ENCODE peak calls at places on chromosomes 5 and 9, in four cellular contexts. L, Y, Q and X are unnamed samples.

GRCh38 chr5:15577831-15578230 is 77.9 kb downstream of the FBXL7 start:
- DNase-seq in Y (no peak), L (no peak), Q (no peak), X (no peak)

GRCh38 chr5:67414712-67415111 is 218.1 kb upstream of the CD180 start:
- DNase-seq in Q (peak), Y (peak), L (peak), X (peak)

GRCh38 chr5:74934949-74935751 is 69.0 kb upstream of the FAM169A start:
- DNase-seq in Y (no peak), L (peak), Q (no peak), X (peak)

GRCh38 chr5:137629646-137630045 is 106.2 kb downstream of the KLHL3 start:
- DNase-seq in Y (peak), L (peak), Q (no peak), X (peak)

GRCh38 chr9:122302541-122302940 is 37.9 kb downstream of the MRRF start:
- DNase-seq in L (peak), Q (no peak), Y (no peak), X (no peak)

GRCh38 chr9:115063058-115063850 is 54.7 kb downstream of the TNC start:
- DNase-seq in Y (no peak), L (peak), Q (peak), X (peak)

GRCh38 chr9:131697097-131697496 is 42.8 kb downstream of the RAPGEF1 start:
- DNase-seq in L (peak), Q (no peak), Y (peak), X (peak)

GRCh38 chr9:21549251-21549765 is 67.2 kb upstream of the IFNE start:
- DNase-seq in Y (no peak), L (peak), Q (no peak), X (no peak)

GRCh38 chr5:83363876-83364275 is 107.7 kb upstream of the VCAN start:
- DNase-seq in Y (no peak), Q (no peak), L (no peak), X (no peak)

GRCh38 chr9:113474372-113474771 is 10.8 kb downstream of the RGS3 start:
- DNase-seq in Q (no peak), Y (no peak), L (no peak), X (no peak)

GRCh38 chr5:66821626-66822429 is 225.6 kb downstream of the MAST4 start:
- DNase-seq in L (no peak), Y (no peak), Q (no peak), X (no peak)

GRCh38 chr9:70260606-70261005 is 1.8 kb downstream of the SMC5 start:
- DNase-seq in Y (no peak), Q (no peak), L (no peak), X (no peak)

GRCh38 chr9:95067888-95068287 is 249.6 kb downstream of the FANCC start:
- DNase-seq in L (no peak), Q (no peak), Y (no peak), X (no peak)

GRCh38 chr9:114430443-114430842 is 42.7 kb upstream of the AKNA start:
- DNase-seq in Q (no peak), L (no peak), Y (peak), X (peak)

GRCh38 chr5:368162-369084 is 46.9 kb downstream of the AHRR start:
- DNase-seq in Q (no peak), L (peak), Y (peak), X (no peak)

GRCh38 chr5:133113331-133114061 is 61.7 kb downstream of the HSPA4 start:
- DNase-seq in L (peak), Y (no peak), Q (no peak), X (no peak)

GRCh38 chr5:43034591-43034968 is 5.5 kb downstream of the ANXA2R start:
- DNase-seq in Y (peak), L (peak), Q (no peak), X (peak)

GRCh38 chr5:29114331-29114768 is 2076.0 kb upstream of the CDH9 start:
- DNase-seq in Y (no peak), L (no peak), Q (no peak), X (peak)

GRCh38 chr9:130433168-130433946 is 11.4 kb upstream of the ASS1 start:
- DNase-seq in L (peak), Q (no peak), Y (peak), X (peak)

GRCh38 chr5:50889790-50890189 is 223.4 kb downstream of the PARP8 start:
- DNase-seq in Q (no peak), Y (no peak), L (no peak), X (no peak)

GRCh38 chr5:118548761-118549160 is 439.6 kb downstream of the DTWD2 start:
- DNase-seq in Q (no peak), Y (no peak), L (peak), X (no peak)

GRCh38 chr5:123422433-123423277 is 548 bp downstream of the CEP120 start:
- DNase-seq in Q (no peak), L (peak), Y (no peak), X (peak)

GRCh38 chr5:181283347-181283746 is 22.4 kb upstream of the TRIM52 start:
- DNase-seq in L (no peak), Y (no peak), Q (no peak), X (no peak)

GRCh38 chr5:63822633-63823032 is 139.6 kb downstream of the HTR1A start:
- DNase-seq in Q (no peak), L (no peak), Y (no peak), X (no peak)
- H4K5ac ChIP-seq in Q (no peak), L (no peak), Y (no peak), X (no peak)

DNA sequence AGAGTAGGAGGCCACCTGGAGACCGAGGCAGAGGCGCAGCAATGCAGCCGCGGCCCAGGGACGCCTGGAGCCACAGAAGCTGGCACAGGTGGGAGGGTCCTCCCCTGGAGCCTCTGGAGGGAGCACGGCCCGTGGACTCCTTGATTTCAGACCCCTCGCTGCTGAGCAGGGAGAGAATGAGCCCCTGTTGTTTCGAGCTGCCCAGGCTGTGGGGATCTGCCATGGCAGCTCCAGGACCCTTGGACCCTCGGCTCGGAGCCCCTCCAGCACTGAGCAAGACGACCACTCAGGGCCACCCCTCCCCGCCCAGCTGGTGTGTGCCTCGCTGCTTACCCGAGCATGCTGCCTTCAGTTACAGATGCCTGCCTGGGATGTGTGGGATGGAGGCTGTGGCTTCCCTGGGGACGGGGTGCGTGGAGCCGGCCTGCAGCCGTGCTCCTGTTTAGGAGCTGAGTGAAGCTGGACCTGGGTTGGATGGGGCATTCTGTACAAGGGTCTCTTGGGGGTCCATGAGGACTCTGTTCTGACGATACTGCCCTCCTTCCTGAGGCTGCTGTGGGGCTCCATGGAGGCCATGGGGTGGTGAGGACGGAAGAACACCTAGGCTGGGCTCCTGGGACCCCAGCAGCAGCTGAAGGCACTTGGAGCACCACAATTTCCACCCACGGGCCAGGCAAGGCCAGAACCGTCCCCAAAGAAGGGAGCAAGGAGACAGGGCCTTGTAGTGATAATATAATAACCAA is 115.1 kb upstream of the LPCAT1 start:
- DNase-seq in Q (no peak), L (no peak), Y (no peak), X (no peak)
- H3K4me2 ChIP-seq in Q (no peak), L (no peak), Y (no peak), X (no peak)

GRCh38 chr9:19995619-19996018 is 206.8 kb upstream of the SLC24A2 start:
- DNase-seq in Y (no peak), L (no peak), Q (no peak), X (no peak)
- H3K4ac ChIP-seq in Y (no peak), L (no peak), Q (no peak), X (no peak)

DNA sequence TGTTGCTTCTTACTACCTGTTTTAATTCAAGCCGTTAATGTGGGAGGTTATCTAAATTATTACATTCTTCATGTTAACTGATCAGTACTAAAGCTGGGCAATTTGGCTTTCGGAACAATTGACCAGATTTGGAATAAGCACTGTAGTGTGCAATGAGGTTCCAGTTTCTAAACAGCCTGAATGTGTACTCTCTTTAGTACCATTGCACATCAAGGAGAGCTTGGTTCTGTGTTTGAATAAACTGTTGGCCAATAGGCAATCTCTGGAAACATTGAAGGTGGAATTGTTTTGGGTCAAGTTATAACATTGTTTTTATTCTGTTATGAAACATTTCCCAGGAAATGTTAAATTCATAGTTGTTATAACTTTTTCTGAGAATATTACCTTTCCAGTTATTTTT is 105.2 kb downstream of the PBX3 start:
- DNase-seq in L (no peak), Q (no peak), Y (no peak), X (no peak)
- H4K5ac ChIP-seq in L (no peak), Q (no peak), Y (no peak), X (no peak)

DNA sequence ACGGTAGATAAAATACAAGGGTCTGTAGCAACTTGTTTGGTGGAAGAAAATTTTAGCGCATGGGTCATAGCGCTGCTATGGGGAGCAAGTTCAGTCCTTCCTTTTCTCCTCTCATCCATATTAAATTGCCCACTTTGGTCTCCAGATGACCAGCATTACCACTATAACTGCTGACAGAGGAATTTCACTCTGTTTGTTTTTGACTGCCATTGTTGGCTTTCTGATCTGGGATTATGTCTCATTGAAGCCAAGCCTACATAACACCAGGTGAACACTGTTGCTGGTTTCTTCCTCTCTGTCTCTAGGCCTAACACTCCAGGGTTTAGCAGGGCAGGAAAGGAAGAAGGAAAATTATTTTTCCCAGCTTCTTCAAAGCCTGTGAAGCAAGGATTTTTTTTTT is 6.6 kb upstream of the SUB1 start:
- DNase-seq in Q (no peak), L (no peak), Y (no peak), X (no peak)
- H3K4me2 ChIP-seq in Q (no peak), L (no peak), Y (no peak), X (no peak)

GRCh38 chr5:179287071-179287470 is 58.2 kb downstream of the ADAMTS2 start:
- DNase-seq in Y (no peak), Q (no peak), L (no peak), X (no peak)

GRCh38 chr5:179288809-179289185 is 56.5 kb downstream of the ADAMTS2 start:
- DNase-seq in L (no peak), Q (no peak), Y (no peak), X (no peak)

GRCh38 chr5:179289756-179290385 is 55.4 kb downstream of the ADAMTS2 start:
- DNase-seq in Y (no peak), Q (no peak), L (no peak), X (no peak)

GRCh38 chr5:179287631-179288030 is 57.6 kb downstream of the ADAMTS2 start:
- DNase-seq in Y (no peak), Q (no peak), L (no peak), X (no peak)

DNA sequence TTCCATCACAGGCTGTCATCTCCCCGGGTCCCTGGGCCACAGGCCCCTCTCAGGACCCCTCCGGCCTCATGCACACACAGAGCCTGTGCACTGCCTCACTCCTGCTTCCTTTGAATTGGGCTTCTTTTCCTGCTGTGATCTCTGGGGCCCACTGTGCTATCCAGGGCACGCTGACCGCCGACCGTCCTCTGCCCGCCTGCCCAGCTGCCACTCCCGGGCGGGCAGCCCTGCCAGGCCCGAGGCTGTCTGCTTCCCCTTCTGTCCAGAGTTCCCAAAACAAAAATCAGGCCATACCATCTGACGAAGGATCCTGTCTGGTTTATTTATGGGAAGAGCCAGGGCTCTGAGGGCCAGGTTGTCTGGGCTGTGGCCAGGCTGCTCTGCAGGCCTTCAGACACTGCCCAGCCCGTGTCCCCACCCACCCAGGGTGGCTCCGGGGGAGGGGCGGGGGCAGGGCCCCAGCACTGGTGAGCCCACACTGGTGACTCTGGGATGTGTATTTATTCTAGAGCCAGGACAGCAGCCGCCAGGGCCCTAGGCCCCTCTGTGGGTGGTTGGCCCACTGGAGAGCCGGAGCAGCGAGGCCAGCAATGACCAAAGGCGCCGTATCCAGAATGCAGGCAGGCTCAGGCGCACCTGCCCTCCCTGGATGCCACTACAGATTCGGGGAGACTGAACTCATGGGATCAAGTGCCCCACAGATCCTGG is 57.0 kb downstream of the ADAMTS2 start:
- DNase-seq in Y (no peak), Q (no peak), L (no peak), X (no peak)
- H3K4ac ChIP-seq in Y (no peak), Q (no peak), L (no peak), X (no peak)